ENCODE peak calls at places on chromosomes 1 and 21, in five cellular contexts. One of them, this sample, is unnamed.

GRCh38 chr21:34534522-34534921 is 22.5 kb upstream of the KCNE1 start:
- DNase-seq in cortex of kidney: no peak
- DNase-seq in activated T-cell treated with anti-CD3 and anti-CD28 coated beads, Interleukin-2, amount 50 U/mL, for 1 hour: no peak
- DNase-seq in LNCaP clone FGC: no peak
- DNase-seq in activated naive CD4-positive, alpha-beta T cell: no peak
- DNase-seq in this sample: no peak

GRCh38 chr21:32424674-32425073 is 12.2 kb downstream of the EVA1C start:
- DNase-seq in cortex of kidney: no peak
- DNase-seq in activated T-cell treated with anti-CD3 and anti-CD28 coated beads, Interleukin-2, amount 50 U/mL, for 1 hour: no peak
- DNase-seq in LNCaP clone FGC: no peak
- DNase-seq in activated naive CD4-positive, alpha-beta T cell: no peak
- DNase-seq in this sample: no peak

GRCh38 chr1:201296371-201296770 is 13.1 kb downstream of the PKP1 start:
- DNase-seq in cortex of kidney: no peak
- DNase-seq in activated T-cell treated with anti-CD3 and anti-CD28 coated beads, Interleukin-2, amount 50 U/mL, for 1 hour: no peak
- DNase-seq in LNCaP clone FGC: no peak
- DNase-seq in activated naive CD4-positive, alpha-beta T cell: no peak
- DNase-seq in this sample: no peak

GRCh38 chr1:241849345-241849695 is 1.3 kb downstream of the EXO1 start:
- DNase-seq in cortex of kidney: no peak
- DNase-seq in activated T-cell treated with anti-CD3 and anti-CD28 coated beads, Interleukin-2, amount 50 U/mL, for 1 hour: no peak
- DNase-seq in LNCaP clone FGC: no peak
- DNase-seq in activated naive CD4-positive, alpha-beta T cell: no peak
- DNase-seq in this sample: no peak

GRCh38 chr1:242523282-242523967 is 1.1 kb downstream of the PLD5 start:
- DNase-seq in cortex of kidney: no peak
- DNase-seq in activated T-cell treated with anti-CD3 and anti-CD28 coated beads, Interleukin-2, amount 50 U/mL, for 1 hour: no peak
- DNase-seq in LNCaP clone FGC: no peak
- DNase-seq in activated naive CD4-positive, alpha-beta T cell: no peak
- DNase-seq in this sample: no peak

GRCh38 chr1:3465935-3466321 is 11.5 kb downstream of the ARHGEF16 start:
- DNase-seq in cortex of kidney: no peak
- DNase-seq in activated T-cell treated with anti-CD3 and anti-CD28 coated beads, Interleukin-2, amount 50 U/mL, for 1 hour: no peak
- DNase-seq in LNCaP clone FGC: no peak
- DNase-seq in activated naive CD4-positive, alpha-beta T cell: no peak
- DNase-seq in this sample: no peak

GRCh38 chr21:33865996-33866575 is 49.5 kb downstream of the ATP5PO start:
- DNase-seq in cortex of kidney: no peak
- DNase-seq in activated T-cell treated with anti-CD3 and anti-CD28 coated beads, Interleukin-2, amount 50 U/mL, for 1 hour: no peak
- DNase-seq in LNCaP clone FGC: no peak
- DNase-seq in activated naive CD4-positive, alpha-beta T cell: no peak
- DNase-seq in this sample: no peak

GRCh38 chr1:78651247-78651646 is 1.6 kb downstream of the IFI44 start:
- DNase-seq in cortex of kidney: no peak
- DNase-seq in activated T-cell treated with anti-CD3 and anti-CD28 coated beads, Interleukin-2, amount 50 U/mL, for 1 hour: peak; percentile 37
- DNase-seq in LNCaP clone FGC: no peak
- DNase-seq in activated naive CD4-positive, alpha-beta T cell: no peak
- DNase-seq in this sample: peak; percentile 33

GRCh38 chr1:6141601-6142000 is 38.5 kb downstream of the CHD5 start:
- DNase-seq in cortex of kidney: no peak
- DNase-seq in activated T-cell treated with anti-CD3 and anti-CD28 coated beads, Interleukin-2, amount 50 U/mL, for 1 hour: no peak
- DNase-seq in LNCaP clone FGC: no peak
- DNase-seq in activated naive CD4-positive, alpha-beta T cell: no peak
- DNase-seq in this sample: no peak

GRCh38 chr1:5579966-5580365 is 412.3 kb downstream of the NPHP4 start:
- DNase-seq in cortex of kidney: no peak
- DNase-seq in activated T-cell treated with anti-CD3 and anti-CD28 coated beads, Interleukin-2, amount 50 U/mL, for 1 hour: no peak
- DNase-seq in LNCaP clone FGC: no peak
- DNase-seq in activated naive CD4-positive, alpha-beta T cell: no peak
- DNase-seq in this sample: no peak

GRCh38 chr1:161885013-161885412 is 118.9 kb downstream of the ATF6 start:
- DNase-seq in cortex of kidney: no peak
- DNase-seq in activated T-cell treated with anti-CD3 and anti-CD28 coated beads, Interleukin-2, amount 50 U/mL, for 1 hour: no peak
- DNase-seq in LNCaP clone FGC: peak; percentile 58
- DNase-seq in activated naive CD4-positive, alpha-beta T cell: no peak
- DNase-seq in this sample: no peak

GRCh38 chr1:172266528-172267174 is 153.8 kb upstream of the C1orf105 start:
- DNase-seq in cortex of kidney: no peak
- DNase-seq in activated T-cell treated with anti-CD3 and anti-CD28 coated beads, Interleukin-2, amount 50 U/mL, for 1 hour: no peak
- DNase-seq in LNCaP clone FGC: no peak
- DNase-seq in activated naive CD4-positive, alpha-beta T cell: no peak
- DNase-seq in this sample: no peak

GRCh38 chr1:36938807-36939206 is 95.5 kb downstream of the GRIK3 start:
- DNase-seq in cortex of kidney: no peak
- DNase-seq in activated T-cell treated with anti-CD3 and anti-CD28 coated beads, Interleukin-2, amount 50 U/mL, for 1 hour: no peak
- DNase-seq in LNCaP clone FGC: no peak
- DNase-seq in activated naive CD4-positive, alpha-beta T cell: no peak
- DNase-seq in this sample: no peak

GRCh38 chr1:74693473-74693872 is 19.9 kb upstream of the ERICH3 start:
- DNase-seq in cortex of kidney: no peak
- DNase-seq in activated T-cell treated with anti-CD3 and anti-CD28 coated beads, Interleukin-2, amount 50 U/mL, for 1 hour: no peak
- DNase-seq in LNCaP clone FGC: no peak
- DNase-seq in activated naive CD4-positive, alpha-beta T cell: no peak
- DNase-seq in this sample: no peak

GRCh38 chr1:35717911-35718476 is 690 bp downstream of the C1orf216 start:
- DNase-seq in cortex of kidney: no peak
- DNase-seq in activated T-cell treated with anti-CD3 and anti-CD28 coated beads, Interleukin-2, amount 50 U/mL, for 1 hour: peak; percentile 19
- DNase-seq in LNCaP clone FGC: no peak
- DNase-seq in activated naive CD4-positive, alpha-beta T cell: no peak
- DNase-seq in this sample: no peak

GRCh38 chr1:156911587-156912298 is 8.7 kb upstream of the LRRC71 start:
- DNase-seq in cortex of kidney: no peak
- DNase-seq in activated T-cell treated with anti-CD3 and anti-CD28 coated beads, Interleukin-2, amount 50 U/mL, for 1 hour: no peak
- DNase-seq in LNCaP clone FGC: no peak
- DNase-seq in activated naive CD4-positive, alpha-beta T cell: no peak
- DNase-seq in this sample: no peak

GRCh38 chr1:213512316-213512715 is 461.3 kb downstream of the RPS6KC1 start:
- DNase-seq in cortex of kidney: no peak
- DNase-seq in activated T-cell treated with anti-CD3 and anti-CD28 coated beads, Interleukin-2, amount 50 U/mL, for 1 hour: no peak
- DNase-seq in LNCaP clone FGC: no peak
- DNase-seq in activated naive CD4-positive, alpha-beta T cell: no peak
- DNase-seq in this sample: no peak

GRCh38 chr1:204889681-204890373 is 19.2 kb downstream of the NFASC start:
- DNase-seq in cortex of kidney: no peak
- DNase-seq in activated T-cell treated with anti-CD3 and anti-CD28 coated beads, Interleukin-2, amount 50 U/mL, for 1 hour: no peak
- DNase-seq in LNCaP clone FGC: no peak
- DNase-seq in activated naive CD4-positive, alpha-beta T cell: no peak
- DNase-seq in this sample: no peak

GRCh38 chr1:1073743-1074587 is at the start of gene RNF223:
- DNase-seq in cortex of kidney: no peak
- DNase-seq in activated T-cell treated with anti-CD3 and anti-CD28 coated beads, Interleukin-2, amount 50 U/mL, for 1 hour: no peak
- DNase-seq in LNCaP clone FGC: peak; percentile 95
- DNase-seq in activated naive CD4-positive, alpha-beta T cell: no peak
- DNase-seq in this sample: peak; percentile 76

GRCh38 chr1:26602378-26602959 is 72.9 kb downstream of the RPS6KA1 start:
- DNase-seq in cortex of kidney: no peak
- DNase-seq in activated T-cell treated with anti-CD3 and anti-CD28 coated beads, Interleukin-2, amount 50 U/mL, for 1 hour: no peak
- DNase-seq in LNCaP clone FGC: no peak
- DNase-seq in activated naive CD4-positive, alpha-beta T cell: no peak
- DNase-seq in this sample: no peak

GRCh38 chr21:36699026-36699545 is at the start of gene SIM2:
- DNase-seq in cortex of kidney: no peak
- DNase-seq in activated T-cell treated with anti-CD3 and anti-CD28 coated beads, Interleukin-2, amount 50 U/mL, for 1 hour: no peak
- DNase-seq in LNCaP clone FGC: peak; percentile 59
- DNase-seq in activated naive CD4-positive, alpha-beta T cell: no peak
- DNase-seq in this sample: no peak

GRCh38 chr1:76430532-76430931 is 356.0 kb downstream of the ST6GALNAC3 start:
- DNase-seq in cortex of kidney: no peak
- DNase-seq in activated T-cell treated with anti-CD3 and anti-CD28 coated beads, Interleukin-2, amount 50 U/mL, for 1 hour: no peak
- DNase-seq in LNCaP clone FGC: no peak
- DNase-seq in activated naive CD4-positive, alpha-beta T cell: no peak
- DNase-seq in this sample: no peak

GRCh38 chr1:20634594-20635084 is 1.4 kb downstream of the PINK1 start:
- DNase-seq in cortex of kidney: no peak
- DNase-seq in activated T-cell treated with anti-CD3 and anti-CD28 coated beads, Interleukin-2, amount 50 U/mL, for 1 hour: peak; percentile 37
- DNase-seq in LNCaP clone FGC: no peak
- DNase-seq in activated naive CD4-positive, alpha-beta T cell: no peak
- DNase-seq in this sample: no peak

GRCh38 chr1:207876129-207876528 is 34.8 kb downstream of the CD34 start:
- DNase-seq in cortex of kidney: no peak
- DNase-seq in activated T-cell treated with anti-CD3 and anti-CD28 coated beads, Interleukin-2, amount 50 U/mL, for 1 hour: no peak
- DNase-seq in LNCaP clone FGC: no peak
- DNase-seq in activated naive CD4-positive, alpha-beta T cell: no peak
- DNase-seq in this sample: no peak

GRCh38 chr1:192879416-192879815 is 70.6 kb downstream of the RGS2 start:
- DNase-seq in cortex of kidney: no peak
- DNase-seq in activated T-cell treated with anti-CD3 and anti-CD28 coated beads, Interleukin-2, amount 50 U/mL, for 1 hour: no peak
- DNase-seq in LNCaP clone FGC: no peak
- DNase-seq in activated naive CD4-positive, alpha-beta T cell: no peak
- DNase-seq in this sample: no peak

GRCh38 chr1:164188507-164188906 is 370.5 kb upstream of the PBX1 start:
- DNase-seq in cortex of kidney: no peak
- DNase-seq in activated T-cell treated with anti-CD3 and anti-CD28 coated beads, Interleukin-2, amount 50 U/mL, for 1 hour: no peak
- DNase-seq in LNCaP clone FGC: no peak
- DNase-seq in activated naive CD4-positive, alpha-beta T cell: no peak
- DNase-seq in this sample: no peak

GRCh38 chr1:39105841-39106765 is 80.0 kb downstream of the NDUFS5 start:
- DNase-seq in cortex of kidney: no peak
- DNase-seq in activated T-cell treated with anti-CD3 and anti-CD28 coated beads, Interleukin-2, amount 50 U/mL, for 1 hour: peak; percentile 49
- DNase-seq in LNCaP clone FGC: no peak
- DNase-seq in activated naive CD4-positive, alpha-beta T cell: no peak
- DNase-seq in this sample: no peak

GRCh38 chr1:232891656-232892317 is 58.6 kb upstream of the NTPCR start:
- DNase-seq in cortex of kidney: no peak
- DNase-seq in activated T-cell treated with anti-CD3 and anti-CD28 coated beads, Interleukin-2, amount 50 U/mL, for 1 hour: no peak
- DNase-seq in LNCaP clone FGC: no peak
- DNase-seq in activated naive CD4-positive, alpha-beta T cell: no peak
- DNase-seq in this sample: no peak

This sample was measured in Peyer's patch.